ENCODE peak calls at places on chromosome X, in eight cellular contexts. One of them, this sample, is unnamed.

GRCh38 chrX:154315416-154315815 is 19.8 kb downstream of the TKTL1 start:
- DNase-seq in heart left ventricle: no peak
- DNase-seq in AG10803: no peak
- DNase-seq in astrocyte of the spinal cord: no peak
- DNase-seq in NB4: no peak
- DNase-seq in BJ: no peak
- DNase-seq in tibial artery: no peak
- DNase-seq in cardiac fibroblast: no peak
- DNase-seq in this sample: no peak

GRCh38 chrX:68685722-68686683 is 38.5 kb downstream of the STARD8 start:
- DNase-seq in cardiac fibroblast: peak
- DNase-seq in tibial artery: no peak
- DNase-seq in AG10803: peak
- DNase-seq in heart left ventricle: peak
- DNase-seq in astrocyte of the spinal cord: peak
- DNase-seq in BJ: no peak
- DNase-seq in NB4: peak
- DNase-seq in this sample: no peak

GRCh38 chrX:9312922-9313867 is 151.7 kb upstream of the TBL1X start:
- DNase-seq in heart left ventricle: peak
- DNase-seq in NB4: peak
- DNase-seq in cardiac fibroblast: no peak
- DNase-seq in astrocyte of the spinal cord: no peak
- DNase-seq in AG10803: no peak
- DNase-seq in tibial artery: peak
- DNase-seq in BJ: no peak
- DNase-seq in this sample: no peak

GRCh38 chrX:11059923-11060322 is 51.2 kb upstream of the HCCS start:
- DNase-seq in BJ: no peak
- DNase-seq in astrocyte of the spinal cord: no peak
- DNase-seq in heart left ventricle: no peak
- DNase-seq in cardiac fibroblast: no peak
- DNase-seq in AG10803: no peak
- DNase-seq in NB4: no peak
- DNase-seq in tibial artery: no peak
- DNase-seq in this sample: no peak

GRCh38 chrX:112638691-112639090 is 41.0 kb downstream of the LHFPL1 start:
- DNase-seq in cardiac fibroblast: no peak
- DNase-seq in BJ: no peak
- DNase-seq in tibial artery: no peak
- DNase-seq in NB4: no peak
- DNase-seq in AG10803: no peak
- DNase-seq in astrocyte of the spinal cord: no peak
- DNase-seq in heart left ventricle: no peak
- DNase-seq in this sample: no peak

GRCh38 chrX:153460826-153461225 is 9.6 kb downstream of the HAUS7 start:
- DNase-seq in BJ: no peak
- DNase-seq in NB4: peak
- DNase-seq in heart left ventricle: no peak
- DNase-seq in cardiac fibroblast: peak
- DNase-seq in tibial artery: no peak
- DNase-seq in AG10803: peak
- DNase-seq in astrocyte of the spinal cord: peak
- DNase-seq in this sample: no peak

GRCh38 chrX:40040686-40041461 is 56.9 kb downstream of the BCOR start:
- DNase-seq in heart left ventricle: no peak
- DNase-seq in tibial artery: no peak
- DNase-seq in astrocyte of the spinal cord: no peak
- DNase-seq in AG10803: no peak
- DNase-seq in cardiac fibroblast: peak
- DNase-seq in NB4: peak
- DNase-seq in BJ: no peak
- DNase-seq in this sample: no peak

GRCh38 chrX:143768976-143769375 is 48.4 kb upstream of the SPANXN2 start:
- DNase-seq in heart left ventricle: no peak
- DNase-seq in BJ: no peak
- DNase-seq in cardiac fibroblast: no peak
- DNase-seq in astrocyte of the spinal cord: peak
- DNase-seq in tibial artery: no peak
- DNase-seq in NB4: no peak
- DNase-seq in AG10803: peak
- DNase-seq in this sample: no peak

GRCh38 chrX:13690836-13691235 is 1.9 kb downstream of the RAB9A start:
- DNase-seq in heart left ventricle: no peak
- DNase-seq in cardiac fibroblast: no peak
- DNase-seq in astrocyte of the spinal cord: no peak
- DNase-seq in tibial artery: no peak
- DNase-seq in AG10803: no peak
- DNase-seq in NB4: no peak
- DNase-seq in BJ: no peak
- DNase-seq in this sample: no peak
- TF ChIP-seq CTCF in heart left ventricle: no peak
- TF ChIP-seq CTCF in cardiac fibroblast: no peak
- TF ChIP-seq CTCF in astrocyte of the spinal cord: peak
- TF ChIP-seq CTCF in tibial artery: no peak
- TF ChIP-seq CTCF in AG10803: peak
- TF ChIP-seq CTCF in NB4: no peak
- TF ChIP-seq CTCF in BJ: peak
- TF ChIP-seq CTCF in this sample: peak

DNA sequence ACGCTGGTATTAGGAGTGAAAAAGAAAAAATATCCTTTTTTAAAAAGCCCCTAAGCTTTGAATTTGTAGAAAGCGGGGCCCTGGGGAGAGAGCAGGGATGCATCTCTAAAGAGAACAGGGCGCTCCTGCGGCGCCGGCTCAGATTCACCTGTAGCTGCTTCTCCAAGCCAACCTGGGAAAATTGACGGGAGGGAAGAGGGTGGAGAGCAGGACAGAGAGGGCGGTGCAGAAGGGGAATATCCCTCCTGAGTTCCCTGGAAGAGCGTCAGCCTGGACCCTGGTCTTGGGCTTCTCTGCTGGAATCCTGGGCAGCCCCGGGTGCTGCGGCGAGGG is 776 bp upstream of the SOWAHD start:
- DNase-seq in BJ: no peak
- DNase-seq in cardiac fibroblast: no peak
- DNase-seq in heart left ventricle: no peak
- DNase-seq in NB4: no peak
- DNase-seq in tibial artery: no peak
- DNase-seq in AG10803: no peak
- DNase-seq in astrocyte of the spinal cord: no peak
- DNase-seq in this sample: no peak
- H3K4me3 ChIP-seq in BJ: peak
- H3K4me3 ChIP-seq in cardiac fibroblast: no peak
- H3K4me3 ChIP-seq in heart left ventricle: peak
- H3K4me3 ChIP-seq in NB4: no peak
- H3K4me3 ChIP-seq in tibial artery: peak
- H3K4me3 ChIP-seq in AG10803: no peak
- H3K4me3 ChIP-seq in astrocyte of the spinal cord: no peak
- H3K4me3 ChIP-seq in this sample: no peak

GRCh38 chrX:38327775-38328081 is 419 bp upstream of the RPGR start:
- DNase-seq in heart left ventricle: no peak
- DNase-seq in tibial artery: no peak
- DNase-seq in NB4: no peak
- DNase-seq in BJ: no peak
- DNase-seq in astrocyte of the spinal cord: no peak
- DNase-seq in cardiac fibroblast: no peak
- DNase-seq in AG10803: no peak
- DNase-seq in this sample: no peak
- TF ChIP-seq CTCF in heart left ventricle: no peak
- TF ChIP-seq CTCF in tibial artery: no peak
- TF ChIP-seq CTCF in NB4: no peak
- TF ChIP-seq CTCF in BJ: no peak
- TF ChIP-seq CTCF in astrocyte of the spinal cord: no peak
- TF ChIP-seq CTCF in cardiac fibroblast: no peak
- TF ChIP-seq CTCF in AG10803: no peak
- TF ChIP-seq CTCF in this sample: no peak

DNA sequence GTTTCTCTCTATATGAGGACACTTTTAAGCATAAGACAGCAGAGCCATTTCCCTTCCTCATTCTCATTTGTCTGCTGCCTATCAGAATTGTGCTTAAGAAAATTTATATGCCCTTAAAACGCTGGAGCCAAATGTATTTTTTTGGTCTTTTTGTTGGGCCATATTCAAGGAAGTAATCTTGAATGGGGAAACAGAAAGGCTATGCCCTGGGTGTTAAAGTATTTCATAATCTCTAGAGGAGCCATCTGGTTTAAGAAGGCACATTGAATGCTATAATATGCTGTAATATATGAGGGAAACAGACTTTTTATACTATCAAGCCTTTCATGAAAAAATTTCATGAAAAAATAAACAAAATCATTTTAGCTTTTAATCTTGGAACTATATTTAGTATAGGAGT is 4.3 kb downstream of the DMD start:
- DNase-seq in BJ: no peak
- DNase-seq in cardiac fibroblast: peak
- DNase-seq in AG10803: no peak
- DNase-seq in tibial artery: no peak
- DNase-seq in heart left ventricle: no peak
- DNase-seq in astrocyte of the spinal cord: no peak
- DNase-seq in NB4: no peak
- DNase-seq in this sample: no peak
- H3K4me3 ChIP-seq in BJ: no peak
- H3K4me3 ChIP-seq in cardiac fibroblast: no peak
- H3K4me3 ChIP-seq in AG10803: no peak
- H3K4me3 ChIP-seq in tibial artery: peak
- H3K4me3 ChIP-seq in heart left ventricle: peak
- H3K4me3 ChIP-seq in astrocyte of the spinal cord: no peak
- H3K4me3 ChIP-seq in NB4: no peak
- H3K4me3 ChIP-seq in this sample: no peak

This sample was measured in astrocyte of the cerebellum.